ENCODE peak calls at places on chromosomes 16 and 17, in nine cellular contexts. One of them, this sample, is unnamed.

GRCh38 chr17:79369001-79369400 is 241.8 kb downstream of the RBFOX3 start:
- DNase-seq in B cell: no peak
- DNase-seq in stimulated activated CD8-positive, alpha-beta memory T cell treated with anti-CD3 and anti-CD28 coated beads, Interleukin-15, amount 100 ng/mL, for 1 hour: no peak
- DNase-seq in ecto neural progenitor cell: no peak
- DNase-seq in naive B cell: no peak
- DNase-seq in left lung: peak
- DNase-seq in CD8-positive, alpha-beta memory T cell: no peak
- DNase-seq in IMR-90: no peak
- DNase-seq in kidney glomerular epithelial cell: no peak
- DNase-seq in this sample: no peak

GRCh38 chr16:50323335-50324011 is 45.3 kb downstream of the BRD7 start:
- DNase-seq in B cell: no peak
- DNase-seq in stimulated activated CD8-positive, alpha-beta memory T cell treated with anti-CD3 and anti-CD28 coated beads, Interleukin-15, amount 100 ng/mL, for 1 hour: no peak
- DNase-seq in ecto neural progenitor cell: no peak
- DNase-seq in naive B cell: no peak
- DNase-seq in left lung: no peak
- DNase-seq in CD8-positive, alpha-beta memory T cell: no peak
- DNase-seq in IMR-90: peak
- DNase-seq in kidney glomerular epithelial cell: no peak
- DNase-seq in this sample: peak

GRCh38 chr16:4290236-4290830 is 17.5 kb upstream of the TFAP4 start:
- DNase-seq in B cell: no peak
- DNase-seq in stimulated activated CD8-positive, alpha-beta memory T cell treated with anti-CD3 and anti-CD28 coated beads, Interleukin-15, amount 100 ng/mL, for 1 hour: no peak
- DNase-seq in ecto neural progenitor cell: no peak
- DNase-seq in naive B cell: no peak
- DNase-seq in left lung: no peak
- DNase-seq in CD8-positive, alpha-beta memory T cell: no peak
- DNase-seq in IMR-90: peak
- DNase-seq in kidney glomerular epithelial cell: peak
- DNase-seq in this sample: peak

GRCh38 chr16:71373073-71373472 is 14.6 kb downstream of the CALB2 start:
- DNase-seq in B cell: no peak
- DNase-seq in stimulated activated CD8-positive, alpha-beta memory T cell treated with anti-CD3 and anti-CD28 coated beads, Interleukin-15, amount 100 ng/mL, for 1 hour: no peak
- DNase-seq in ecto neural progenitor cell: no peak
- DNase-seq in naive B cell: no peak
- DNase-seq in left lung: no peak
- DNase-seq in CD8-positive, alpha-beta memory T cell: no peak
- DNase-seq in IMR-90: peak
- DNase-seq in kidney glomerular epithelial cell: no peak
- DNase-seq in this sample: no peak

GRCh38 chr16:57809843-57810196 is 7.5 kb upstream of the KIFC3 start:
- DNase-seq in B cell: no peak
- DNase-seq in stimulated activated CD8-positive, alpha-beta memory T cell treated with anti-CD3 and anti-CD28 coated beads, Interleukin-15, amount 100 ng/mL, for 1 hour: no peak
- DNase-seq in ecto neural progenitor cell: no peak
- DNase-seq in naive B cell: no peak
- DNase-seq in left lung: no peak
- DNase-seq in CD8-positive, alpha-beta memory T cell: no peak
- DNase-seq in IMR-90: no peak
- DNase-seq in kidney glomerular epithelial cell: peak
- DNase-seq in this sample: no peak

GRCh38 chr17:75919611-75920010 is 14.9 kb upstream of the MRPL38 start:
- DNase-seq in B cell: no peak
- DNase-seq in stimulated activated CD8-positive, alpha-beta memory T cell treated with anti-CD3 and anti-CD28 coated beads, Interleukin-15, amount 100 ng/mL, for 1 hour: no peak
- DNase-seq in ecto neural progenitor cell: no peak
- DNase-seq in naive B cell: no peak
- DNase-seq in left lung: peak
- DNase-seq in CD8-positive, alpha-beta memory T cell: no peak
- DNase-seq in IMR-90: no peak
- DNase-seq in kidney glomerular epithelial cell: no peak
- DNase-seq in this sample: no peak

GRCh38 chr17:31902693-31903092 is 1.2 kb upstream of the UTP6 start:
- DNase-seq in B cell: no peak
- DNase-seq in stimulated activated CD8-positive, alpha-beta memory T cell treated with anti-CD3 and anti-CD28 coated beads, Interleukin-15, amount 100 ng/mL, for 1 hour: no peak
- DNase-seq in ecto neural progenitor cell: no peak
- DNase-seq in naive B cell: no peak
- DNase-seq in left lung: no peak
- DNase-seq in CD8-positive, alpha-beta memory T cell: no peak
- DNase-seq in IMR-90: no peak
- DNase-seq in kidney glomerular epithelial cell: no peak
- DNase-seq in this sample: no peak

GRCh38 chr17:53141280-53141679 is 681.4 kb upstream of the KIF2B start:
- DNase-seq in B cell: no peak
- DNase-seq in stimulated activated CD8-positive, alpha-beta memory T cell treated with anti-CD3 and anti-CD28 coated beads, Interleukin-15, amount 100 ng/mL, for 1 hour: no peak
- DNase-seq in ecto neural progenitor cell: no peak
- DNase-seq in naive B cell: no peak
- DNase-seq in left lung: no peak
- DNase-seq in CD8-positive, alpha-beta memory T cell: no peak
- DNase-seq in IMR-90: no peak
- DNase-seq in kidney glomerular epithelial cell: no peak
- DNase-seq in this sample: no peak

GRCh38 chr16:81517630-81518438 is 73.2 kb downstream of the CMIP start:
- DNase-seq in B cell: no peak
- DNase-seq in stimulated activated CD8-positive, alpha-beta memory T cell treated with anti-CD3 and anti-CD28 coated beads, Interleukin-15, amount 100 ng/mL, for 1 hour: no peak
- DNase-seq in ecto neural progenitor cell: no peak
- DNase-seq in naive B cell: no peak
- DNase-seq in left lung: no peak
- DNase-seq in CD8-positive, alpha-beta memory T cell: no peak
- DNase-seq in IMR-90: peak
- DNase-seq in kidney glomerular epithelial cell: no peak
- DNase-seq in this sample: peak

GRCh38 chr16:74052006-74052405 is 244.6 kb upstream of the PSMD7 start:
- DNase-seq in B cell: no peak
- DNase-seq in stimulated activated CD8-positive, alpha-beta memory T cell treated with anti-CD3 and anti-CD28 coated beads, Interleukin-15, amount 100 ng/mL, for 1 hour: no peak
- DNase-seq in ecto neural progenitor cell: no peak
- DNase-seq in naive B cell: no peak
- DNase-seq in left lung: no peak
- DNase-seq in CD8-positive, alpha-beta memory T cell: no peak
- DNase-seq in IMR-90: no peak
- DNase-seq in kidney glomerular epithelial cell: no peak
- DNase-seq in this sample: no peak

GRCh38 chr16:80323187-80323807 is 217.5 kb upstream of the DYNLRB2 start:
- DNase-seq in B cell: no peak
- DNase-seq in stimulated activated CD8-positive, alpha-beta memory T cell treated with anti-CD3 and anti-CD28 coated beads, Interleukin-15, amount 100 ng/mL, for 1 hour: no peak
- DNase-seq in ecto neural progenitor cell: peak
- DNase-seq in naive B cell: no peak
- DNase-seq in left lung: peak
- DNase-seq in CD8-positive, alpha-beta memory T cell: no peak
- DNase-seq in IMR-90: no peak
- DNase-seq in kidney glomerular epithelial cell: no peak
- DNase-seq in this sample: no peak

GRCh38 chr16:58198739-58199411 is 969 bp upstream of the CSNK2A2 start:
- DNase-seq in B cell: peak
- DNase-seq in stimulated activated CD8-positive, alpha-beta memory T cell treated with anti-CD3 and anti-CD28 coated beads, Interleukin-15, amount 100 ng/mL, for 1 hour: no peak
- DNase-seq in ecto neural progenitor cell: no peak
- DNase-seq in naive B cell: no peak
- DNase-seq in left lung: no peak
- DNase-seq in CD8-positive, alpha-beta memory T cell: no peak
- DNase-seq in IMR-90: no peak
- DNase-seq in kidney glomerular epithelial cell: no peak
- DNase-seq in this sample: no peak

GRCh38 chr17:62681939-62682381 is 54.5 kb downstream of the MRC2 start:
- DNase-seq in B cell: no peak
- DNase-seq in stimulated activated CD8-positive, alpha-beta memory T cell treated with anti-CD3 and anti-CD28 coated beads, Interleukin-15, amount 100 ng/mL, for 1 hour: no peak
- DNase-seq in ecto neural progenitor cell: no peak
- DNase-seq in naive B cell: no peak
- DNase-seq in left lung: no peak
- DNase-seq in CD8-positive, alpha-beta memory T cell: no peak
- DNase-seq in IMR-90: no peak
- DNase-seq in kidney glomerular epithelial cell: no peak
- DNase-seq in this sample: no peak

GRCh38 chr16:20676268-20676828 is 21.1 kb downstream of the ACSM1 start:
- DNase-seq in B cell: peak
- DNase-seq in stimulated activated CD8-positive, alpha-beta memory T cell treated with anti-CD3 and anti-CD28 coated beads, Interleukin-15, amount 100 ng/mL, for 1 hour: no peak
- DNase-seq in ecto neural progenitor cell: no peak
- DNase-seq in naive B cell: peak
- DNase-seq in left lung: no peak
- DNase-seq in CD8-positive, alpha-beta memory T cell: no peak
- DNase-seq in IMR-90: no peak
- DNase-seq in kidney glomerular epithelial cell: peak
- DNase-seq in this sample: no peak

GRCh38 chr16:62829084-62829483 is 792.8 kb upstream of the CDH8 start:
- DNase-seq in B cell: no peak
- DNase-seq in stimulated activated CD8-positive, alpha-beta memory T cell treated with anti-CD3 and anti-CD28 coated beads, Interleukin-15, amount 100 ng/mL, for 1 hour: no peak
- DNase-seq in ecto neural progenitor cell: no peak
- DNase-seq in naive B cell: no peak
- DNase-seq in left lung: no peak
- DNase-seq in CD8-positive, alpha-beta memory T cell: no peak
- DNase-seq in IMR-90: no peak
- DNase-seq in kidney glomerular epithelial cell: no peak
- DNase-seq in this sample: no peak